ENCODE peak calls at places on chromosomes 5 and 9, in seven cellular contexts. One of them, this sample, is unnamed.

GRCh38 chr9:33129886-33130284 is 37.3 kb downstream of the B4GALT1 start:
- DNase-seq in K562: no peak
- DNase-seq in HepG2: no peak
- DNase-seq in HCT116: no peak
- DNase-seq in SK-N-SH: no peak
- DNase-seq in GM12878: no peak
- DNase-seq in H1: no peak
- DNase-seq in this sample: no peak

GRCh38 chr5:11785771-11786342 is 118.4 kb downstream of the CTNND2 start:
- DNase-seq in K562: no peak
- DNase-seq in HepG2: no peak
- DNase-seq in HCT116: no peak
- DNase-seq in SK-N-SH: no peak
- DNase-seq in GM12878: no peak
- DNase-seq in H1: no peak
- DNase-seq in this sample: no peak

GRCh38 chr5:96758621-96759020 is 49.1 kb downstream of the ERAP1 start:
- DNase-seq in K562: no peak
- DNase-seq in HepG2: no peak
- DNase-seq in HCT116: no peak
- DNase-seq in SK-N-SH: no peak
- DNase-seq in GM12878: no peak
- DNase-seq in H1: no peak
- DNase-seq in this sample: no peak

GRCh38 chr5:135139397-135140134 is 105.5 kb upstream of the PITX1 start:
- DNase-seq in K562: peak; percentile 62
- DNase-seq in HepG2: peak; percentile 45
- DNase-seq in HCT116: peak; percentile 73
- DNase-seq in SK-N-SH: no peak
- DNase-seq in GM12878: no peak
- DNase-seq in H1: no peak
- DNase-seq in this sample: no peak

GRCh38 chr9:15501803-15502202 is 9.0 kb downstream of the PSIP1 start:
- DNase-seq in K562: no peak
- DNase-seq in HepG2: no peak
- DNase-seq in HCT116: no peak
- DNase-seq in SK-N-SH: no peak
- DNase-seq in GM12878: no peak
- DNase-seq in H1: no peak
- DNase-seq in this sample: no peak

GRCh38 chr5:11719888-11720481 is 184.3 kb downstream of the CTNND2 start:
- DNase-seq in K562: no peak
- DNase-seq in HepG2: peak; percentile 48
- DNase-seq in HCT116: no peak
- DNase-seq in SK-N-SH: peak; percentile 12
- DNase-seq in GM12878: no peak
- DNase-seq in H1: no peak
- DNase-seq in this sample: no peak

GRCh38 chr5:166324372-166324771 is 1967.1 kb upstream of the WWC1 start:
- DNase-seq in K562: no peak
- DNase-seq in HepG2: no peak
- DNase-seq in HCT116: no peak
- DNase-seq in SK-N-SH: no peak
- DNase-seq in GM12878: no peak
- DNase-seq in H1: peak; percentile 2
- DNase-seq in this sample: no peak

GRCh38 chr5:157918811-157919742 is 60.1 kb upstream of the CLINT1 start:
- DNase-seq in K562: no peak
- DNase-seq in HepG2: no peak
- DNase-seq in HCT116: no peak
- DNase-seq in SK-N-SH: no peak
- DNase-seq in GM12878: no peak
- DNase-seq in H1: no peak
- DNase-seq in this sample: no peak

GRCh38 chr9:98521141-98521540 is 187.6 kb downstream of the GABBR2 start:
- DNase-seq in K562: no peak
- DNase-seq in HepG2: no peak
- DNase-seq in HCT116: no peak
- DNase-seq in SK-N-SH: no peak
- DNase-seq in GM12878: no peak
- DNase-seq in H1: no peak
- DNase-seq in this sample: no peak

GRCh38 chr5:78638423-78638822 is 10.1 kb downstream of the LHFPL2 start:
- DNase-seq in K562: no peak
- DNase-seq in HepG2: peak; percentile 56
- DNase-seq in HCT116: no peak
- DNase-seq in SK-N-SH: peak; percentile 64
- DNase-seq in GM12878: no peak
- DNase-seq in H1: no peak
- DNase-seq in this sample: no peak

GRCh38 chr5:122500245-122501086 is 188.4 kb downstream of the SNCAIP start:
- DNase-seq in K562: peak; percentile 25
- DNase-seq in HepG2: peak; percentile 26
- DNase-seq in HCT116: peak; percentile 38
- DNase-seq in SK-N-SH: peak; percentile 59
- DNase-seq in GM12878: no peak
- DNase-seq in H1: peak; percentile 31
- DNase-seq in this sample: peak; percentile 68

GRCh38 chr5:145825751-145826180 is 9.4 kb downstream of the PRELID2 start:
- DNase-seq in K562: peak; percentile 41
- DNase-seq in HepG2: peak; percentile 61
- DNase-seq in HCT116: peak; percentile 39
- DNase-seq in SK-N-SH: peak; percentile 42
- DNase-seq in GM12878: no peak
- DNase-seq in H1: no peak
- DNase-seq in this sample: no peak

GRCh38 chr9:96048954-96049831 is 173.7 kb downstream of the ERCC6L2 start:
- DNase-seq in K562: no peak
- DNase-seq in HepG2: no peak
- DNase-seq in HCT116: no peak
- DNase-seq in SK-N-SH: no peak
- DNase-seq in GM12878: no peak
- DNase-seq in H1: no peak
- DNase-seq in this sample: no peak
- TF ChIP-seq JUND in K562: no peak
- TF ChIP-seq JUND in HepG2: no peak
- TF ChIP-seq JUND in HCT116: no peak
- TF ChIP-seq JUND in SK-N-SH: no peak
- TF ChIP-seq JUND in GM12878: no peak
- TF ChIP-seq JUND in H1: no peak
- TF ChIP-seq JUND in this sample: no peak

DNA sequence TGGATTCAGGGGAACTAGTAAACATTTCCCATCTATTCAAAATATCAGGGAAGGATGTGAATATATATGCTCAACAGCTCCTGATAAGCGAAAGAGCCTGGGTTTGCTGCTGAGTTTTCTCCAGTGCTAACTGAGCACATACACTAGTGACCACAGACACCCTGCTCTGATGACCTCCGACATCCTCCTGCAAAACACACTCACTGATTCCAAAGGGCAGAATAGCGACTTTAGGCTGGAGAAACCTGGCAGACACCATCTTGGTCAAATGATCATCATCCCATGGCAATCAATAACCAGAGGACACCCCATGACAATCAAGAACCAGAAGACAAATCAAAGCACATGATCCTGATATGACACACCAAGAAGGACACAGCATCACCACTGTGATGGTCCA is 9.2 kb upstream of the GADD45G start:
- DNase-seq in K562: no peak
- DNase-seq in HepG2: no peak
- DNase-seq in HCT116: no peak
- DNase-seq in SK-N-SH: no peak
- DNase-seq in GM12878: no peak
- DNase-seq in H1: no peak
- DNase-seq in this sample: no peak
- TF ChIP-seq JUND in K562: no peak
- TF ChIP-seq JUND in HepG2: no peak
- TF ChIP-seq JUND in HCT116: no peak
- TF ChIP-seq JUND in SK-N-SH: no peak
- TF ChIP-seq JUND in GM12878: no peak
- TF ChIP-seq JUND in H1: no peak
- TF ChIP-seq JUND in this sample: no peak

DNA sequence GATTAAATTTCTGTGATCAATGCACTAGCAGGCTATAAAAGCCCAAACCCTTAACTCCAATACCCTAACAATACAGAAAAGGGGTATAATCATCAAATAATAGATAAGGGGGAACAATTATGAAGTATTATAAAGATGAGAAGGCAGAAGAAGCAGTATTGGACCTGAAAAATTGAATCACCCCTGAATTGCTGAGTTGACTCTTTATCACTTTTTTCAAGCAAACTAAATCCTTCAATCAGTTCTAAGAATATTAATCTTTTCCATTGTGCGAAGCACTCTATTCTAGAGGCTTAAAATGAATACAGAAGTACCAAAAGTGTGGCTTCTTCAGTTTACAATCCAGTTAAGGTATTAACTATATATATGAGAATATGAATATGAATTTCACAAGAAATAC is 120.7 kb downstream of the RNF180 start:
- DNase-seq in K562: no peak
- DNase-seq in HepG2: no peak
- DNase-seq in HCT116: no peak
- DNase-seq in SK-N-SH: no peak
- DNase-seq in GM12878: no peak
- DNase-seq in H1: no peak
- DNase-seq in this sample: no peak
- TF ChIP-seq JUND in K562: no peak
- TF ChIP-seq JUND in HepG2: no peak
- TF ChIP-seq JUND in HCT116: no peak
- TF ChIP-seq JUND in SK-N-SH: no peak
- TF ChIP-seq JUND in GM12878: no peak
- TF ChIP-seq JUND in H1: no peak
- TF ChIP-seq JUND in this sample: no peak

GRCh38 chr5:147767048-147767447 is 15.5 kb downstream of the JAKMIP2 start:
- DNase-seq in K562: no peak
- DNase-seq in HepG2: no peak
- DNase-seq in HCT116: no peak
- DNase-seq in SK-N-SH: no peak
- DNase-seq in GM12878: no peak
- DNase-seq in H1: no peak
- DNase-seq in this sample: no peak

GRCh38 chr5:147760086-147760485 is 22.4 kb downstream of the JAKMIP2 start:
- DNase-seq in K562: no peak
- DNase-seq in HepG2: no peak
- DNase-seq in HCT116: no peak
- DNase-seq in SK-N-SH: no peak
- DNase-seq in GM12878: no peak
- DNase-seq in H1: no peak
- DNase-seq in this sample: no peak

GRCh38 chr5:147759441-147759840 is 23.1 kb downstream of the JAKMIP2 start:
- DNase-seq in K562: no peak
- DNase-seq in HepG2: no peak
- DNase-seq in HCT116: no peak
- DNase-seq in SK-N-SH: no peak
- DNase-seq in GM12878: no peak
- DNase-seq in H1: no peak
- DNase-seq in this sample: no peak

DNA sequence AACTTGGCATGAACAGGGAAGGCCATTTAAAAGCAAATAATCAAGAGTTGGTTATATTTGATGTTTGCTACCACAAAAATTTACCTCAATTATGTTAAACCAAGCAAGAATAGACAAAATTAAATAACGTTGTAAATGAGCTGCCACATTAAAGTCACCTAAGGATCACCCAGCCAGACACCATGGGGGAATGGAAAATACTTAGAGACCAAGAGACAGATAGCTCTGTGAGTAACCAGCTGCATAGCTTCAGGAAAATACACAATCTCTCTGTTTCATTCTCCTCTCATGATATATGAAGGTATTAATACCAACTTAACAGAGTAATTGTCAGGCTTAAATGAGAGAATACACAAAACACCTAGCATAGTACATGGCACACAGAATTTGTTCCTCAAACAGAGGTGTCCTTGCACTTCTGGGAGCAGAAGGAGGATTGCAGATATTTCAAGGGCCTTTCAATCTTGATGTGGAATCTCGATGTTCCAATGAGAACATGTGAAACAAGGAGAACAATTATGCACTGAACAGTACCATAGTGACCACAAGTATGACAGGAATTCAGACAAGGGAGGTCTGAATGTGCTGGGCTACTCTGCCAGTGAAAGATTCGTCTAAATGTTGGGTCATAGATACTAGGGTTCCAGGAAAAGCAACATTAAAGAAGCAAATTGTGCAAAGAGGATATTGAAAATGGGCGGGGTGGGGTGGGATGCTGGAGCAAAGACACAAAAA is 18.6 kb downstream of the JAKMIP2 start:
- DNase-seq in K562: no peak
- DNase-seq in HepG2: peak; percentile 15
- DNase-seq in HCT116: no peak
- DNase-seq in SK-N-SH: no peak
- DNase-seq in GM12878: no peak
- DNase-seq in H1: no peak
- DNase-seq in this sample: peak; percentile 71
- TF ChIP-seq JUND in K562: no peak
- TF ChIP-seq JUND in HepG2: no peak
- TF ChIP-seq JUND in HCT116: no peak
- TF ChIP-seq JUND in SK-N-SH: no peak
- TF ChIP-seq JUND in GM12878: no peak
- TF ChIP-seq JUND in H1: no peak
- TF ChIP-seq JUND in this sample: no peak

GRCh38 chr5:69046375-69046957 is 47.3 kb upstream of the SLC30A5 start:
- DNase-seq in K562: peak; percentile 48
- DNase-seq in HepG2: peak; percentile 19
- DNase-seq in HCT116: no peak
- DNase-seq in SK-N-SH: no peak
- DNase-seq in GM12878: no peak
- DNase-seq in H1: no peak
- DNase-seq in this sample: no peak
- TF ChIP-seq JUND in K562: peak; percentile 62
- TF ChIP-seq JUND in HepG2: no peak
- TF ChIP-seq JUND in HCT116: no peak
- TF ChIP-seq JUND in SK-N-SH: no peak
- TF ChIP-seq JUND in GM12878: no peak
- TF ChIP-seq JUND in H1: no peak
- TF ChIP-seq JUND in this sample: no peak

GRCh38 chr5:149172261-149172660 is 31.0 kb downstream of the ABLIM3 start:
- DNase-seq in K562: no peak
- DNase-seq in HepG2: no peak
- DNase-seq in HCT116: no peak
- DNase-seq in SK-N-SH: no peak
- DNase-seq in GM12878: no peak
- DNase-seq in H1: no peak
- DNase-seq in this sample: no peak
- TF ChIP-seq JUND in K562: no peak
- TF ChIP-seq JUND in HepG2: no peak
- TF ChIP-seq JUND in HCT116: peak; percentile 57
- TF ChIP-seq JUND in SK-N-SH: peak; percentile 83
- TF ChIP-seq JUND in GM12878: no peak
- TF ChIP-seq JUND in H1: no peak
- TF ChIP-seq JUND in this sample: no peak

GRCh38 chr5:61330879-61331406 is 1.1 kb upstream of the ZSWIM6 start:
- DNase-seq in K562: peak; percentile 33
- DNase-seq in HepG2: peak; percentile 31
- DNase-seq in HCT116: no peak
- DNase-seq in SK-N-SH: peak; percentile 86
- DNase-seq in GM12878: no peak
- DNase-seq in H1: no peak
- DNase-seq in this sample: peak; percentile 95
- TF ChIP-seq JUND in K562: no peak
- TF ChIP-seq JUND in HepG2: no peak
- TF ChIP-seq JUND in HCT116: no peak
- TF ChIP-seq JUND in SK-N-SH: no peak
- TF ChIP-seq JUND in GM12878: no peak
- TF ChIP-seq JUND in H1: no peak
- TF ChIP-seq JUND in this sample: no peak

This sample was measured in T47D.